ENCODE peak calls at places on chromosomes 7 and 10, in six cellular contexts. One of them, this sample, is unnamed.

GRCh38 chr10:86071758-86072157 is 294.8 kb downstream of the GRID1 start:
- DNase-seq in tibial nerve: no peak
- DNase-seq in breast epithelium: no peak
- DNase-seq in cardiac muscle cell: no peak
- DNase-seq in adrenal gland: no peak
- DNase-seq in spleen: no peak
- DNase-seq in this sample: no peak

GRCh38 chr10:14487511-14487909 is 156.8 kb upstream of the FRMD4A start:
- DNase-seq in cardiac muscle cell: no peak
- DNase-seq in spleen: no peak
- DNase-seq in adrenal gland: no peak
- DNase-seq in breast epithelium: no peak
- DNase-seq in tibial nerve: no peak
- DNase-seq in this sample: no peak

GRCh38 chr10:70038926-70039325 is 13.7 kb upstream of the MACROH2A2 start:
- DNase-seq in spleen: no peak
- DNase-seq in adrenal gland: no peak
- DNase-seq in breast epithelium: no peak
- DNase-seq in tibial nerve: no peak
- DNase-seq in cardiac muscle cell: no peak
- DNase-seq in this sample: no peak

GRCh38 chr10:101611096-101611495 is 23.0 kb downstream of the DPCD start:
- DNase-seq in cardiac muscle cell: no peak
- DNase-seq in tibial nerve: no peak
- DNase-seq in spleen: no peak
- DNase-seq in adrenal gland: no peak
- DNase-seq in breast epithelium: no peak
- DNase-seq in this sample: no peak

GRCh38 chr7:137262599-137262998 is 80.9 kb downstream of the PTN start:
- DNase-seq in breast epithelium: no peak
- DNase-seq in spleen: no peak
- DNase-seq in adrenal gland: no peak
- DNase-seq in cardiac muscle cell: no peak
- DNase-seq in tibial nerve: no peak
- DNase-seq in this sample: no peak

GRCh38 chr7:75695036-75695435 is 43.7 kb downstream of the HIP1 start:
- DNase-seq in tibial nerve: no peak
- DNase-seq in spleen: no peak
- DNase-seq in cardiac muscle cell: no peak
- DNase-seq in breast epithelium: no peak
- DNase-seq in adrenal gland: no peak
- DNase-seq in this sample: no peak

GRCh38 chr7:77985974-77986339 is 187.4 kb downstream of the PHTF2 start:
- DNase-seq in tibial nerve: no peak
- DNase-seq in cardiac muscle cell: no peak
- DNase-seq in adrenal gland: no peak
- DNase-seq in spleen: no peak
- DNase-seq in breast epithelium: no peak
- DNase-seq in this sample: no peak

GRCh38 chr7:82375068-82375467 is 68.5 kb downstream of the CACNA2D1 start:
- DNase-seq in spleen: no peak
- DNase-seq in adrenal gland: no peak
- DNase-seq in breast epithelium: no peak
- DNase-seq in tibial nerve: no peak
- DNase-seq in cardiac muscle cell: no peak
- DNase-seq in this sample: no peak

GRCh38 chr7:105512415-105512814 is 9.7 kb downstream of the PUS7 start:
- DNase-seq in spleen: no peak
- DNase-seq in adrenal gland: no peak
- DNase-seq in breast epithelium: no peak
- DNase-seq in tibial nerve: no peak
- DNase-seq in cardiac muscle cell: no peak
- DNase-seq in this sample: no peak

GRCh38 chr7:128937647-128938523 is at the start of gene IRF5:
- DNase-seq in cardiac muscle cell: peak; percentile 52
- DNase-seq in spleen: peak; percentile 93
- DNase-seq in tibial nerve: no peak
- DNase-seq in breast epithelium: no peak
- DNase-seq in adrenal gland: peak; percentile 52
- DNase-seq in this sample: no peak
- H3K27ac ChIP-seq in cardiac muscle cell: no peak within 1 kb of the TSS
- H3K27ac ChIP-seq in spleen: peak within 1 kb of the TSS; percentile 88
- H3K27ac ChIP-seq in tibial nerve: peak within 1 kb of the TSS; percentile 77
- H3K27ac ChIP-seq in breast epithelium: no peak within 1 kb of the TSS
- H3K27ac ChIP-seq in adrenal gland: peak within 1 kb of the TSS; percentile 76
- H3K27ac ChIP-seq in this sample: no peak within 1 kb of the TSS

GRCh38 chr10:49015700-49016099 is 76.1 kb upstream of the LRRC18 start:
- DNase-seq in spleen: peak; percentile 15
- DNase-seq in breast epithelium: no peak
- DNase-seq in tibial nerve: no peak
- DNase-seq in adrenal gland: no peak
- DNase-seq in cardiac muscle cell: no peak
- DNase-seq in this sample: no peak

GRCh38 chr10:49011756-49012155 is 72.1 kb upstream of the LRRC18 start:
- DNase-seq in spleen: no peak
- DNase-seq in cardiac muscle cell: no peak
- DNase-seq in adrenal gland: no peak
- DNase-seq in breast epithelium: no peak
- DNase-seq in tibial nerve: no peak
- DNase-seq in this sample: no peak

GRCh38 chr10:49010831-49011230 is 71.2 kb upstream of the LRRC18 start:
- DNase-seq in cardiac muscle cell: no peak
- DNase-seq in adrenal gland: no peak
- DNase-seq in spleen: no peak
- DNase-seq in breast epithelium: no peak
- DNase-seq in tibial nerve: no peak
- DNase-seq in this sample: no peak

GRCh38 chr10:49010295-49010694 is 70.7 kb upstream of the LRRC18 start:
- DNase-seq in breast epithelium: no peak
- DNase-seq in cardiac muscle cell: no peak
- DNase-seq in spleen: no peak
- DNase-seq in tibial nerve: no peak
- DNase-seq in adrenal gland: no peak
- DNase-seq in this sample: no peak

DNA sequence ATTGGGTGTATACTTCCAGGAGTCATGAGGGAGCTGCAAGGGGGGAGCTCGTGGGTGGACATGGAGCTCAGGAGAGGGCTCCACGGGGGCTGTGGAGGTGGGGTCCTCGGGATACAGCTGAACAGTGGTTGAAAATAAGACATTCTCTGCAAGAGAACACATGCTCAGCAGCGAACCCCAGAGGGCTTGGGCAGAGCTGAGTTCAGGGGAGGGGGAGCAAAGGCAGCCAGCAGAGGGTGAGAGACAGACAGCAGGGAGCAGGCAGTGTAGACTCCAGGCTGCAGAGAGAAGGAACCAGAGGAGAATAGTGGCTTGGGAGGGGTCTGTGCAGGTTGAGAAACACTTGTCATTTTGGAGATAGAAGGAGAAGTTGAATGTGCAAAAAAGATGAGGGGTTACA is 73.0 kb upstream of the LRRC18 start:
- DNase-seq in spleen: peak; percentile 33
- DNase-seq in tibial nerve: no peak
- DNase-seq in breast epithelium: no peak
- DNase-seq in cardiac muscle cell: no peak
- DNase-seq in adrenal gland: no peak
- DNase-seq in this sample: no peak
- TF ChIP-seq CTCF in spleen: no peak
- TF ChIP-seq CTCF in tibial nerve: no peak
- TF ChIP-seq CTCF in breast epithelium: no peak
- TF ChIP-seq CTCF in cardiac muscle cell: no peak
- TF ChIP-seq CTCF in adrenal gland: no peak
- TF ChIP-seq CTCF in this sample: no peak

DNA sequence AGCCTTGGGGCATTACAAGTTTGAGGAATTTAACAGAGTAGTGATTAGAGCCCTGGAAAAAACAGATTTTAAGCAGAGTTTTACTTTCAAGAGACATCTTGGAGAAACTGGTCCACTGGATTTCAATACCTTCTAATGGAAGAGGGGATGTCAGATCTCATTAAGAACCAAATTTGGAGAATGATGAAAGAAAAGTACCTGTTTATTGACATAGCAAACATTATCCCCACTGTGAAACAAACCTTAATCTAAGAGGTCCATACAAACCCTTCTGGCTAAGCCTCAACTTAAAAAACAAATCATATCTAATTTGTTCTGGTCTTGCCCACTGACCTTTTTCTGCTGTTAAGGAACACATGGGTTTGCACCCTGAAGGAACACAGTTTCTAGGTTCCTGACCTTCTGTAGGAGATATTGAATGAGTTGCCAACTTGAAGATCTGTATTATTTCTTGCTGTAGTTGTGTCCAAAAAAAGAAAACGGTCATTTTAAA is 53.5 kb downstream of the LAMB1 start:
- DNase-seq in spleen: no peak
- DNase-seq in breast epithelium: no peak
- DNase-seq in adrenal gland: no peak
- DNase-seq in cardiac muscle cell: no peak
- DNase-seq in tibial nerve: no peak
- DNase-seq in this sample: no peak
- H3K27ac ChIP-seq in spleen: peak overlapping the region; percentile 44
- H3K27ac ChIP-seq in breast epithelium: peak overlapping the region; percentile 3
- H3K27ac ChIP-seq in adrenal gland: peak overlapping the region; percentile 86
- H3K27ac ChIP-seq in cardiac muscle cell: no peak overlapping the region
- H3K27ac ChIP-seq in tibial nerve: peak overlapping the region; percentile 54
- H3K27ac ChIP-seq in this sample: peak overlapping the region; percentile 74

GRCh38 chr10:124389613-124390361 is 28.9 kb downstream of the OAT start:
- DNase-seq in breast epithelium: no peak
- DNase-seq in adrenal gland: no peak
- DNase-seq in spleen: peak; percentile 85
- DNase-seq in cardiac muscle cell: no peak
- DNase-seq in tibial nerve: no peak
- DNase-seq in this sample: peak; percentile 59
- TF ChIP-seq CTCF in breast epithelium: peak; percentile 11
- TF ChIP-seq CTCF in adrenal gland: no peak
- TF ChIP-seq CTCF in spleen: no peak
- TF ChIP-seq CTCF in cardiac muscle cell: no peak
- TF ChIP-seq CTCF in tibial nerve: no peak
- TF ChIP-seq CTCF in this sample: no peak

GRCh38 chr10:61835069-61835908 is 66.2 kb upstream of the ARID5B start:
- DNase-seq in breast epithelium: no peak
- DNase-seq in tibial nerve: no peak
- DNase-seq in cardiac muscle cell: peak; percentile 59
- DNase-seq in adrenal gland: peak; percentile 82
- DNase-seq in spleen: no peak
- DNase-seq in this sample: no peak

GRCh38 chr10:61835909-61836232 is 65.6 kb upstream of the ARID5B start:
- DNase-seq in cardiac muscle cell: no peak
- DNase-seq in spleen: no peak
- DNase-seq in adrenal gland: no peak
- DNase-seq in tibial nerve: no peak
- DNase-seq in breast epithelium: no peak
- DNase-seq in this sample: no peak

GRCh38 chr10:61837748-61838055 is 63.8 kb upstream of the ARID5B start:
- DNase-seq in spleen: no peak
- DNase-seq in breast epithelium: no peak
- DNase-seq in cardiac muscle cell: no peak
- DNase-seq in adrenal gland: no peak
- DNase-seq in tibial nerve: no peak
- DNase-seq in this sample: no peak

GRCh38 chr10:61836233-61836887 is 65.1 kb upstream of the ARID5B start:
- DNase-seq in breast epithelium: no peak
- DNase-seq in spleen: no peak
- DNase-seq in adrenal gland: no peak
- DNase-seq in tibial nerve: no peak
- DNase-seq in cardiac muscle cell: no peak
- DNase-seq in this sample: no peak

GRCh38 chr10:61836888-61837747 is 64.4 kb upstream of the ARID5B start:
- DNase-seq in cardiac muscle cell: no peak
- DNase-seq in spleen: no peak
- DNase-seq in breast epithelium: no peak
- DNase-seq in adrenal gland: no peak
- DNase-seq in tibial nerve: no peak
- DNase-seq in this sample: no peak
- H3K27ac ChIP-seq in cardiac muscle cell: no peak overlapping the region
- H3K27ac ChIP-seq in spleen: peak overlapping the region; percentile 19
- H3K27ac ChIP-seq in breast epithelium: peak overlapping the region; percentile 76
- H3K27ac ChIP-seq in adrenal gland: peak overlapping the region; percentile 71
- H3K27ac ChIP-seq in tibial nerve: peak overlapping the region; percentile 51
- H3K27ac ChIP-seq in this sample: peak overlapping the region; percentile 71

DNA sequence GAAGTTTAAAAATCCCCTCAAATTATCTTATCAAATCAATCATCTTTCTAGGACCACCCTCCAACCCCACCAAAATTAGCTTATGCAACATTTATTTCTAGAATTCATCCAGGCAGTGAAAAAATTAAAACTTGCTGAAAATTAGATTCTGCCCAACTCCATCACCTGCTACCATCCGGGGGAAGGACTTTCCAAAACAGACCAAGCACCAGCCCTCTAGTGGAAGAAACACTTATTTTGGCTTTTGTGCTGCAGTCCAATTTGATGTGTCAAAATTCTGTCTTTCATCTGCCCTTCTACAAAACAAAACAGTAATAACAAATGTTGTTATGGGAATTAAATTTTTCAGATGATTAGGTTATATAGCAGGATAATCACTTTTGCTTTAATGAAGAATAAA is 35.1 kb downstream of the GCC1 start:
- DNase-seq in adrenal gland: no peak
- DNase-seq in tibial nerve: no peak
- DNase-seq in cardiac muscle cell: no peak
- DNase-seq in breast epithelium: no peak
- DNase-seq in spleen: no peak
- DNase-seq in this sample: no peak
- TF ChIP-seq CTCF in adrenal gland: no peak
- TF ChIP-seq CTCF in tibial nerve: no peak
- TF ChIP-seq CTCF in cardiac muscle cell: peak; percentile 26
- TF ChIP-seq CTCF in breast epithelium: no peak
- TF ChIP-seq CTCF in spleen: no peak
- TF ChIP-seq CTCF in this sample: no peak

DNA sequence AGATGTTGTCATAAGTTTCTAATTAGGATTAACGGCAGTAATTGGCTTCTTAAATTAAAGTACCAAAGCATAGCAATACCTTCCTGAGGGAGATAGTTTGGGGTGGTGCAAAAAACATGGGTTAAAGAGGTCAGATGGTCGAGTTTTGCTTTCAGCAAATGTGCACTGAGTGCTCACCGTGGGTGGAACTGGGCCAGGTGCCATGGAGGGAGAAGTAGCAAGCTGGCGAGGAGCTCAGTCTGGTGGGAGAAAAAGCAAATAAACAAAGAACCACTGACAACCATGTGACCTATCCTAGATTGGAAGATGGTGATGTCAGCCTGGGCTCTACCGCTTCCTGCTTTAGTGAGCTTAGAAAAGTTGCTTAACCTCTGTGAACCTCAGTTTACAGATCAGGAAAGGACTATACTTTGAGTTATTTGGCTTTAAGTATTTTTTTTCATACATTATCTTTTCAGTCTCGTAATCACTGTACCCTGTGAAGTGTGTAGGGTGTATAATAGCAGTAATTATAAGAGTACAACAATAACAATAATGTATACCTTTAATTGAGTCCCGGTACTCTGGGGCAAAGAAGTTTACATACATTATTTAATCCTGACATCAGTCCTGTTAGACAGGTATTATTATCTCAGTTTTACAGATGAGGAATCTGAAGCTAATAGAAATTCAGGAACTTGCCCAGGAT is 69.0 kb upstream of the PDCD4 start:
- DNase-seq in breast epithelium: peak; percentile 85
- DNase-seq in cardiac muscle cell: no peak
- DNase-seq in spleen: peak; percentile 80
- DNase-seq in adrenal gland: peak; percentile 45
- DNase-seq in tibial nerve: peak; percentile 70
- DNase-seq in this sample: peak; percentile 85
- H3K27ac ChIP-seq in breast epithelium: peak overlapping the region; percentile 77
- H3K27ac ChIP-seq in cardiac muscle cell: peak overlapping the region; percentile 42
- H3K27ac ChIP-seq in spleen: peak overlapping the region; percentile 41
- H3K27ac ChIP-seq in adrenal gland: no peak overlapping the region
- H3K27ac ChIP-seq in tibial nerve: peak overlapping the region; percentile 36
- H3K27ac ChIP-seq in this sample: peak overlapping the region; percentile 58